ENCODE peak calls at places on chromosome 14, in nine cellular contexts. E, P, O, Y, B, K, H, W and M are unnamed samples.

GRCh38 chr14:51534623-51535022 is 117.1 kb upstream of the FRMD6 start:
- DNase-seq in W (no peak), B (no peak), Y (no peak), P (no peak), K (peak; percentile 31), H (no peak), E (no peak), O (peak; percentile 40), M (peak; percentile 95)

GRCh38 chr14:68020999-68021663 is 201.6 kb downstream of the RAD51B start:
- DNase-seq in O (no peak), K (no peak), E (no peak), P (no peak), W (no peak), B (no peak), H (no peak), Y (no peak), M (no peak)

GRCh38 chr14:50551877-50552276 is 8.1 kb upstream of the ATL1 start:
- DNase-seq in W (no peak), O (no peak), P (no peak), K (no peak), Y (no peak), B (no peak), H (no peak), E (no peak), M (no peak)

GRCh38 chr14:102256691-102257090 is 48.3 kb downstream of the MOK start:
- DNase-seq in Y (no peak), K (no peak), H (no peak), E (no peak), O (no peak), B (no peak), P (no peak), W (no peak), M (no peak)

GRCh38 chr14:104844306-104845032 is 20.6 kb upstream of the CEP170B start:
- DNase-seq in O (no peak), E (no peak), H (no peak), W (peak; percentile 83), Y (no peak), K (no peak), P (no peak), B (no peak), M (no peak)

GRCh38 chr14:100159107-100159864 is at the start of gene DEGS2:
- DNase-seq in H (no peak), Y (peak; percentile 51), W (peak; percentile 94), K (no peak), E (peak; percentile 38), P (no peak), O (no peak), B (no peak), M (no peak)

GRCh38 chr14:94472842-94473241 is 3.2 kb downstream of the SERPINA9 start:
- DNase-seq in W (no peak), O (no peak), P (no peak), E (no peak), Y (no peak), B (no peak), K (no peak), H (no peak), M (no peak)

GRCh38 chr14:34649344-34649743 is 19.4 kb upstream of the SNX6 start:
- DNase-seq in W (no peak), K (peak; percentile 79), O (peak; percentile 81), E (no peak), P (no peak), Y (no peak), H (no peak), B (no peak), M (no peak)

GRCh38 chr14:42532194-42532593 is 925.5 kb downstream of the LRFN5 start:
- DNase-seq in E (no peak), Y (no peak), O (no peak), P (no peak), B (no peak), W (no peak), H (no peak), K (no peak), M (no peak)

GRCh38 chr14:23396126-23396525 is 11.9 kb downstream of the MYH6 start:
- DNase-seq in Y (no peak), O (no peak), B (no peak), W (no peak), P (no peak), H (no peak), E (no peak), K (no peak), M (no peak)

GRCh38 chr14:71692496-71692895 is 239.7 kb upstream of the RGS6 start:
- DNase-seq in E (no peak), O (peak; percentile 73), K (peak; percentile 71), B (no peak), Y (no peak), H (no peak), P (no peak), W (no peak), M (no peak)

GRCh38 chr14:32232481-32232880 is 29.4 kb upstream of the RNU6-8 start:
- DNase-seq in K (no peak), W (no peak), P (no peak), Y (no peak), H (no peak), B (no peak), O (no peak), E (no peak), M (no peak)

GRCh38 chr14:105065280-105066228 is at the start of gene GPR132:
- DNase-seq in H (no peak), O (peak; percentile 14), K (no peak), B (no peak), E (no peak), P (peak; percentile 79), W (peak; percentile 53), Y (peak; percentile 87), M (no peak)

GRCh38 chr14:24136684-24137528 is 912 bp downstream of the PSME1 start:
- DNase-seq in B (no peak), E (no peak), W (no peak), Y (no peak), H (no peak), O (no peak), P (no peak), K (no peak), M (no peak)

GRCh38 chr14:96901227-96901626 is 104.0 kb downstream of the VRK1 start:
- DNase-seq in W (no peak), B (no peak), K (no peak), E (no peak), H (no peak), P (no peak), O (no peak), Y (no peak), M (no peak)

GRCh38 chr14:85280074-85280473 is 249.9 kb upstream of the FLRT2 start:
- DNase-seq in H (no peak), B (no peak), O (no peak), E (no peak), W (no peak), K (no peak), Y (no peak), P (no peak), M (no peak)

GRCh38 chr14:100864960-100865681 is 38.4 kb downstream of the RTL1 start:
- DNase-seq in E (no peak), B (no peak), H (no peak), W (no peak), P (no peak), K (no peak), Y (no peak), O (no peak), M (no peak)

GRCh38 chr14:106879241-106879640 is 1352.9 kb downstream of the TMEM121 start:
- DNase-seq in K (no peak), E (no peak), B (no peak), H (no peak), P (no peak), W (no peak), O (no peak), Y (no peak), M (peak; percentile 65)

GRCh38 chr14:31270196-31270772 is 62.7 kb upstream of the HECTD1 start:
- DNase-seq in B (no peak), W (peak; percentile 93), H (peak; percentile 21), E (no peak), Y (no peak), O (no peak), K (no peak), P (no peak), M (peak; percentile 77)

GRCh38 chr14:73237219-73237785 is at the start of gene PAPLN:
- DNase-seq in H (peak; percentile 44), B (no peak), O (peak; percentile 44), Y (no peak), K (peak; percentile 52), E (no peak), W (peak; percentile 77), P (no peak), M (no peak)

GRCh38 chr14:78701246-78701645 is 531.1 kb downstream of the NRXN3 start:
- DNase-seq in B (peak; percentile 35), Y (no peak), H (no peak), W (no peak), E (no peak), K (peak; percentile 2), P (no peak), O (no peak), M (no peak)

GRCh38 chr14:91284791-91285548 is 40.5 kb upstream of the GPR68 start:
- DNase-seq in W (no peak), O (no peak), H (no peak), Y (no peak), P (no peak), E (no peak), K (no peak), B (no peak), M (no peak)

GRCh38 chr14:64762044-64763034 is 58.1 kb downstream of the PLEKHG3 start:
- DNase-seq in W (peak; percentile 67), P (peak; percentile 21), O (peak; percentile 96), Y (peak; percentile 39), E (no peak), K (peak; percentile 98), B (peak; percentile 68), H (peak; percentile 80), M (peak; percentile 35)

GRCh38 chr14:49550284-49551184 is 35.6 kb downstream of the RPS29 start:
- DNase-seq in B (no peak), Y (no peak), W (no peak), O (peak; percentile 33), E (no peak), P (no peak), K (peak; percentile 28), H (no peak), M (peak; percentile 12)

GRCh38 chr14:92759300-92759678 is 10.9 kb upstream of the LGMN start:
- DNase-seq in H (no peak), E (no peak), B (peak; percentile 47), W (peak; percentile 56), Y (no peak), K (peak; percentile 40), O (peak; percentile 39), P (no peak), M (no peak)

GRCh38 chr14:24195186-24196070 is at the start of gene TM9SF1:
- DNase-seq in B (peak; percentile 75), E (peak; percentile 68), H (peak; percentile 91), K (peak; percentile 92), O (peak; percentile 87), W (peak; percentile 95), P (peak; percentile 81), Y (peak; percentile 84), M (peak; percentile 93)

GRCh38 chr14:37597538-37598084 is 2.2 kb downstream of the TTC6 start:
- DNase-seq in O (no peak), K (no peak), B (no peak), H (no peak), Y (no peak), W (peak; percentile 86), E (no peak), P (no peak), M (no peak)

GRCh38 chr14:73913256-73913655 is 26.6 kb downstream of the ZNF410 start:
- DNase-seq in H (no peak), Y (no peak), E (no peak), P (no peak), K (peak; percentile 67), B (no peak), W (no peak), O (peak; percentile 48), M (no peak)

GRCh38 chr14:99724939-99725773 is 41.1 kb downstream of the CYP46A1 start:
- DNase-seq in K (no peak), O (no peak), H (no peak), B (no peak), W (no peak), Y (no peak), E (no peak), P (no peak), M (no peak)

GRCh38 chr14:39015360-39015961 is 87.6 kb downstream of the SEC23A start:
- DNase-seq in B (peak; percentile 46), O (peak; percentile 78), K (peak; percentile 73), E (no peak), W (no peak), Y (no peak), P (no peak), H (no peak), M (peak; percentile 84)

GRCh38 chr14:104092931-104093365 is 7.4 kb downstream of the ASPG start:
- DNase-seq in E (no peak), Y (no peak), H (no peak), K (no peak), O (no peak), B (no peak), P (no peak), W (peak; percentile 57), M (no peak)